ENCODE peak calls at places on chromosomes 12 and 14, in six cellular contexts. One of them, this sample, is unnamed.

GRCh38 chr12:10027311-10028099 is 3.0 kb upstream of the CLEC9A start:
- DNase-seq in PC-9: no peak
- DNase-seq in transverse colon: no peak
- DNase-seq in pancreas: no peak
- DNase-seq in cardiac muscle cell: no peak
- DNase-seq in CD8-positive, alpha-beta T cell: no peak
- DNase-seq in this sample: peak; percentile 68

GRCh38 chr12:94571556-94571955 is 78.8 kb downstream of the TMCC3 start:
- DNase-seq in transverse colon: peak; percentile 81
- DNase-seq in cardiac muscle cell: peak; percentile 90
- DNase-seq in PC-9: peak; percentile 77
- DNase-seq in CD8-positive, alpha-beta T cell: no peak
- DNase-seq in pancreas: no peak
- DNase-seq in this sample: no peak

GRCh38 chr12:62808166-62808879 is 126.6 kb downstream of the PPM1H start:
- DNase-seq in cardiac muscle cell: no peak
- DNase-seq in CD8-positive, alpha-beta T cell: no peak
- DNase-seq in pancreas: no peak
- DNase-seq in PC-9: no peak
- DNase-seq in transverse colon: no peak
- DNase-seq in this sample: no peak

GRCh38 chr12:104785886-104786285 is 172.2 kb downstream of the SLC41A2 start:
- DNase-seq in pancreas: no peak
- DNase-seq in PC-9: no peak
- DNase-seq in CD8-positive, alpha-beta T cell: no peak
- DNase-seq in transverse colon: no peak
- DNase-seq in cardiac muscle cell: no peak
- DNase-seq in this sample: no peak

GRCh38 chr12:90621927-90622326 is 333.0 kb downstream of the CCER1 start:
- DNase-seq in pancreas: no peak
- DNase-seq in cardiac muscle cell: peak; percentile 25
- DNase-seq in PC-9: no peak
- DNase-seq in CD8-positive, alpha-beta T cell: no peak
- DNase-seq in transverse colon: no peak
- DNase-seq in this sample: no peak

GRCh38 chr12:109910969-109911348 is 10.9 kb downstream of the TCHP start:
- DNase-seq in pancreas: peak; percentile 34
- DNase-seq in cardiac muscle cell: peak; percentile 27
- DNase-seq in transverse colon: no peak
- DNase-seq in PC-9: no peak
- DNase-seq in CD8-positive, alpha-beta T cell: no peak
- DNase-seq in this sample: peak; percentile 45

GRCh38 chr12:131830335-131831020 is 2.3 kb downstream of the MMP17 start:
- DNase-seq in CD8-positive, alpha-beta T cell: no peak
- DNase-seq in transverse colon: peak; percentile 62
- DNase-seq in cardiac muscle cell: peak; percentile 93
- DNase-seq in pancreas: peak; percentile 72
- DNase-seq in PC-9: peak; percentile 67
- DNase-seq in this sample: peak; percentile 83

GRCh38 chr12:58647495-58647894 is 272.8 kb downstream of the LRIG3 start:
- DNase-seq in pancreas: no peak
- DNase-seq in CD8-positive, alpha-beta T cell: no peak
- DNase-seq in transverse colon: no peak
- DNase-seq in PC-9: no peak
- DNase-seq in cardiac muscle cell: peak; percentile 27
- DNase-seq in this sample: no peak

GRCh38 chr12:65324056-65324455 is 45.6 kb downstream of the MSRB3 start:
- DNase-seq in CD8-positive, alpha-beta T cell: no peak
- DNase-seq in cardiac muscle cell: no peak
- DNase-seq in PC-9: no peak
- DNase-seq in pancreas: no peak
- DNase-seq in transverse colon: no peak
- DNase-seq in this sample: no peak

GRCh38 chr14:51889851-51890250 is 29.4 kb downstream of the GNG2 start:
- DNase-seq in pancreas: no peak
- DNase-seq in transverse colon: no peak
- DNase-seq in PC-9: no peak
- DNase-seq in cardiac muscle cell: no peak
- DNase-seq in CD8-positive, alpha-beta T cell: no peak
- DNase-seq in this sample: no peak

GRCh38 chr12:32366704-32367103 is 32.7 kb upstream of the FGD4 start:
- DNase-seq in transverse colon: no peak
- DNase-seq in pancreas: no peak
- DNase-seq in PC-9: no peak
- DNase-seq in CD8-positive, alpha-beta T cell: no peak
- DNase-seq in cardiac muscle cell: no peak
- DNase-seq in this sample: no peak

GRCh38 chr12:32367381-32367780 is 32.0 kb upstream of the FGD4 start:
- DNase-seq in pancreas: no peak
- DNase-seq in PC-9: no peak
- DNase-seq in CD8-positive, alpha-beta T cell: no peak
- DNase-seq in cardiac muscle cell: no peak
- DNase-seq in transverse colon: no peak
- DNase-seq in this sample: no peak

GRCh38 chr12:32365473-32366064 is 33.8 kb upstream of the FGD4 start:
- DNase-seq in pancreas: peak; percentile 27
- DNase-seq in cardiac muscle cell: peak; percentile 86
- DNase-seq in PC-9: peak; percentile 70
- DNase-seq in transverse colon: peak; percentile 60
- DNase-seq in CD8-positive, alpha-beta T cell: peak; percentile 27
- DNase-seq in this sample: peak; percentile 80

GRCh38 chr12:32369202-32369601 is 30.2 kb upstream of the FGD4 start:
- DNase-seq in transverse colon: no peak
- DNase-seq in pancreas: no peak
- DNase-seq in PC-9: no peak
- DNase-seq in cardiac muscle cell: no peak
- DNase-seq in CD8-positive, alpha-beta T cell: no peak
- DNase-seq in this sample: no peak
- H3K4me1 ChIP-seq in transverse colon: peaks cover 4% of the 10 kb centered on the region
- H3K4me1 ChIP-seq in pancreas: no peaks in the 10 kb centered on the region
- H3K4me1 ChIP-seq in PC-9: no peaks in the 10 kb centered on the region
- H3K4me1 ChIP-seq in cardiac muscle cell: peaks cover 6% of the 10 kb centered on the region
- H3K4me1 ChIP-seq in CD8-positive, alpha-beta T cell: no peaks in the 10 kb centered on the region
- H3K4me1 ChIP-seq in this sample: no peaks in the 10 kb centered on the region

GRCh38 chr12:49223122-49223521 is 34.2 kb upstream of the TUBA1A start:
- DNase-seq in PC-9: no peak
- DNase-seq in CD8-positive, alpha-beta T cell: no peak
- DNase-seq in transverse colon: no peak
- DNase-seq in pancreas: no peak
- DNase-seq in cardiac muscle cell: no peak
- DNase-seq in this sample: no peak

GRCh38 chr12:49227701-49228100 is 37.2 kb upstream of the TUBA1C start:
- DNase-seq in cardiac muscle cell: no peak
- DNase-seq in CD8-positive, alpha-beta T cell: no peak
- DNase-seq in PC-9: no peak
- DNase-seq in pancreas: no peak
- DNase-seq in transverse colon: no peak
- DNase-seq in this sample: no peak

GRCh38 chr12:49228653-49229052 is 36.2 kb upstream of the TUBA1C start:
- DNase-seq in CD8-positive, alpha-beta T cell: no peak
- DNase-seq in cardiac muscle cell: no peak
- DNase-seq in pancreas: no peak
- DNase-seq in PC-9: no peak
- DNase-seq in transverse colon: no peak
- DNase-seq in this sample: no peak

GRCh38 chr12:49223590-49224369 is 34.9 kb upstream of the TUBA1A start:
- DNase-seq in pancreas: no peak
- DNase-seq in PC-9: no peak
- DNase-seq in CD8-positive, alpha-beta T cell: no peak
- DNase-seq in cardiac muscle cell: no peak
- DNase-seq in transverse colon: no peak
- DNase-seq in this sample: no peak

GRCh38 chr12:49225551-49226166 is 36.8 kb upstream of the TUBA1A start:
- DNase-seq in transverse colon: peak; percentile 21
- DNase-seq in pancreas: no peak
- DNase-seq in cardiac muscle cell: peak; percentile 69
- DNase-seq in PC-9: peak; percentile 39
- DNase-seq in CD8-positive, alpha-beta T cell: no peak
- DNase-seq in this sample: peak; percentile 31
- TF ChIP-seq CTCF in transverse colon: no peak
- TF ChIP-seq CTCF in pancreas: no peak
- TF ChIP-seq CTCF in cardiac muscle cell: peak; percentile 29
- TF ChIP-seq CTCF in PC-9: no peak
- TF ChIP-seq CTCF in CD8-positive, alpha-beta T cell: no peak
- TF ChIP-seq CTCF in this sample: peak; percentile 36

DNA sequence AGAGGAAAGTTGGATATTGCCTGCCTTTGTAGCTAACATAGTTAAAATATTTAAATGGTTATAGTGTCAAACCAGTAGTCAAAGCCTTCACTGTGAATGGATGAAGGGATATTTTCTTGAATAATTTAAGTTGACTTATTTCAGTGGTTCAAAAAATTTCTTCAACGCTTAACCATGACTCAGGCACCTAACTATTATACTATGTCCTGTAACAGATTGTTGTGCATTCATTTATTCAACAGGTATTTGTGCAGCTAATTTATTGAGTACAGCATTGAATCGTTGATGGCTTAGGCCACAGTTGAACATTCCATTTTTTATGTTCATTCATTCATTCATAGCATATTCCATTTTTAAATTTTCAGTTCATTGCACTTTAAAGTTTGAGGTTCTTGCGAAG is 9.2 kb downstream of the HIF1A start:
- DNase-seq in transverse colon: no peak
- DNase-seq in pancreas: no peak
- DNase-seq in cardiac muscle cell: peak; percentile 63
- DNase-seq in CD8-positive, alpha-beta T cell: no peak
- DNase-seq in PC-9: no peak
- DNase-seq in this sample: no peak
- H3K4me1 ChIP-seq in transverse colon: peaks cover 41% of the 10 kb centered on the region
- H3K4me1 ChIP-seq in pancreas: peaks cover 28% of the 10 kb centered on the region
- H3K4me1 ChIP-seq in cardiac muscle cell: peaks cover 38% of the 10 kb centered on the region
- H3K4me1 ChIP-seq in CD8-positive, alpha-beta T cell: peaks cover 46% of the 10 kb centered on the region
- H3K4me1 ChIP-seq in PC-9: peaks cover 70% of the 10 kb centered on the region
- H3K4me1 ChIP-seq in this sample: peaks cover 11% of the 10 kb centered on the region

GRCh38 chr14:80586116-80586515 is 355.4 kb downstream of the CEP128 start:
- DNase-seq in pancreas: no peak
- DNase-seq in PC-9: no peak
- DNase-seq in cardiac muscle cell: no peak
- DNase-seq in CD8-positive, alpha-beta T cell: no peak
- DNase-seq in transverse colon: no peak
- DNase-seq in this sample: no peak

GRCh38 chr14:80585506-80585835 is 356.1 kb downstream of the CEP128 start:
- DNase-seq in CD8-positive, alpha-beta T cell: no peak
- DNase-seq in PC-9: no peak
- DNase-seq in transverse colon: no peak
- DNase-seq in cardiac muscle cell: no peak
- DNase-seq in pancreas: no peak
- DNase-seq in this sample: no peak

GRCh38 chr14:80584638-80585505 is 356.7 kb downstream of the CEP128 start:
- DNase-seq in pancreas: no peak
- DNase-seq in CD8-positive, alpha-beta T cell: no peak
- DNase-seq in PC-9: peak; percentile 95
- DNase-seq in cardiac muscle cell: no peak
- DNase-seq in transverse colon: no peak
- DNase-seq in this sample: no peak

GRCh38 chr14:80587096-80587724 is 354.3 kb downstream of the CEP128 start:
- DNase-seq in cardiac muscle cell: peak; percentile 71
- DNase-seq in PC-9: no peak
- DNase-seq in transverse colon: no peak
- DNase-seq in pancreas: no peak
- DNase-seq in CD8-positive, alpha-beta T cell: no peak
- DNase-seq in this sample: peak; percentile 36
- TF ChIP-seq CTCF in cardiac muscle cell: peak; percentile 65
- TF ChIP-seq CTCF in PC-9: peak; percentile 37
- TF ChIP-seq CTCF in transverse colon: peak; percentile 39
- TF ChIP-seq CTCF in pancreas: no peak
- TF ChIP-seq CTCF in CD8-positive, alpha-beta T cell: peak; percentile 22
- TF ChIP-seq CTCF in this sample: peak; percentile 67

DNA sequence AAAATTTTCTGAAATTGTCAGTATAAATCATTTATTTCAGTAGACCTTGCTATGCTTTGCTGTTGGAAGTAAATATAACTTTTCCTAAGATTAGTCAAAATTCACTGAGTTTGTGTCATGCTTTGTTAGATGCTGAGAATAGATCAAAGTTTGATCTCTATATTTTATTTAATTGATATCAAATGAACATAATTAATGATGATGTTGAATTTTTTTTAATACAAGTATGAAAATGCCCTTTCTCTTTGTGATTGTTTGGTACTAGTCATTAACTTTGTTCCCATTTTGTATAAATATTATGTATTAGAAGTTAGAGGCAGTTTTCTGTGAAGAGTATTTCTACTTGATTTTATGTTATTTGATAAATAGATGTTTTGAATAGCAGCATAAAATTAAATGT is 45.7 kb downstream of the CCDC91 start:
- DNase-seq in CD8-positive, alpha-beta T cell: no peak
- DNase-seq in pancreas: no peak
- DNase-seq in transverse colon: no peak
- DNase-seq in cardiac muscle cell: no peak
- DNase-seq in PC-9: no peak
- DNase-seq in this sample: no peak
- H3K4me1 ChIP-seq in CD8-positive, alpha-beta T cell: no peaks in the 10 kb centered on the region
- H3K4me1 ChIP-seq in pancreas: no peaks in the 10 kb centered on the region
- H3K4me1 ChIP-seq in transverse colon: no peaks in the 10 kb centered on the region
- H3K4me1 ChIP-seq in cardiac muscle cell: no peaks in the 10 kb centered on the region
- H3K4me1 ChIP-seq in PC-9: no peaks in the 10 kb centered on the region
- H3K4me1 ChIP-seq in this sample: no peaks in the 10 kb centered on the region